ENCODE peak calls at places on chromosomes 11 and 22, in eight cellular contexts. One of them, this sample, is unnamed.

GRCh38 chr11:118343981-118344521 is at the start of gene CD3G:
- DNase-seq in hepatocyte: no peak
- DNase-seq in CD8-positive, alpha-beta T cell: peak
- DNase-seq in AG04450: no peak
- DNase-seq in brain microvascular endothelial cell: no peak
- DNase-seq in fibroblast of lung: no peak
- DNase-seq in neural progenitor cell: no peak
- DNase-seq in left ventricle myocardium inferior: no peak
- DNase-seq in this sample: no peak

GRCh38 chr22:23773247-23774113 is 831 bp downstream of the MMP11 start:
- DNase-seq in hepatocyte: peak
- DNase-seq in CD8-positive, alpha-beta T cell: no peak
- DNase-seq in AG04450: no peak
- DNase-seq in brain microvascular endothelial cell: no peak
- DNase-seq in fibroblast of lung: no peak
- DNase-seq in neural progenitor cell: no peak
- DNase-seq in left ventricle myocardium inferior: peak
- DNase-seq in this sample: no peak

GRCh38 chr11:61959026-61959608 is 8.3 kb downstream of the FTH1 start:
- DNase-seq in hepatocyte: no peak
- DNase-seq in CD8-positive, alpha-beta T cell: no peak
- DNase-seq in AG04450: no peak
- DNase-seq in brain microvascular endothelial cell: no peak
- DNase-seq in fibroblast of lung: no peak
- DNase-seq in neural progenitor cell: no peak
- DNase-seq in left ventricle myocardium inferior: no peak
- DNase-seq in this sample: no peak

GRCh38 chr11:134037093-134037908 is 31.6 kb upstream of the JAM3 start:
- DNase-seq in hepatocyte: peak
- DNase-seq in CD8-positive, alpha-beta T cell: peak
- DNase-seq in AG04450: peak
- DNase-seq in brain microvascular endothelial cell: peak
- DNase-seq in fibroblast of lung: peak
- DNase-seq in neural progenitor cell: peak
- DNase-seq in left ventricle myocardium inferior: peak
- DNase-seq in this sample: no peak

GRCh38 chr11:10657308-10658271 is 36.0 kb downstream of the IRAG1 start:
- DNase-seq in hepatocyte: peak
- DNase-seq in CD8-positive, alpha-beta T cell: no peak
- DNase-seq in AG04450: peak
- DNase-seq in brain microvascular endothelial cell: peak
- DNase-seq in fibroblast of lung: peak
- DNase-seq in neural progenitor cell: no peak
- DNase-seq in left ventricle myocardium inferior: no peak
- DNase-seq in this sample: no peak

GRCh38 chr11:1122356-1123002 is 35.3 kb upstream of the MUC5AC start:
- DNase-seq in hepatocyte: no peak
- DNase-seq in CD8-positive, alpha-beta T cell: no peak
- DNase-seq in AG04450: no peak
- DNase-seq in brain microvascular endothelial cell: no peak
- DNase-seq in fibroblast of lung: no peak
- DNase-seq in neural progenitor cell: no peak
- DNase-seq in left ventricle myocardium inferior: no peak
- DNase-seq in this sample: no peak

GRCh38 chr22:23563111-23563510 is 17.0 kb downstream of the IGLL1 start:
- DNase-seq in hepatocyte: no peak
- DNase-seq in CD8-positive, alpha-beta T cell: no peak
- DNase-seq in AG04450: no peak
- DNase-seq in brain microvascular endothelial cell: no peak
- DNase-seq in fibroblast of lung: no peak
- DNase-seq in neural progenitor cell: no peak
- DNase-seq in left ventricle myocardium inferior: no peak
- DNase-seq in this sample: no peak

GRCh38 chr22:23293720-23294119 is 113.4 kb downstream of the BCR start:
- DNase-seq in hepatocyte: no peak
- DNase-seq in CD8-positive, alpha-beta T cell: no peak
- DNase-seq in AG04450: no peak
- DNase-seq in brain microvascular endothelial cell: no peak
- DNase-seq in fibroblast of lung: no peak
- DNase-seq in neural progenitor cell: no peak
- DNase-seq in left ventricle myocardium inferior: no peak
- DNase-seq in this sample: no peak

GRCh38 chr11:66184728-66185127 is 83.7 kb upstream of the RAB1B start:
- DNase-seq in hepatocyte: no peak
- DNase-seq in CD8-positive, alpha-beta T cell: no peak
- DNase-seq in AG04450: no peak
- DNase-seq in brain microvascular endothelial cell: no peak
- DNase-seq in fibroblast of lung: no peak
- DNase-seq in neural progenitor cell: no peak
- DNase-seq in left ventricle myocardium inferior: no peak
- DNase-seq in this sample: no peak

GRCh38 chr11:106594751-106595351 is 423.4 kb downstream of the GUCY1A2 start:
- DNase-seq in hepatocyte: no peak
- DNase-seq in CD8-positive, alpha-beta T cell: no peak
- DNase-seq in AG04450: no peak
- DNase-seq in brain microvascular endothelial cell: no peak
- DNase-seq in fibroblast of lung: peak
- DNase-seq in neural progenitor cell: no peak
- DNase-seq in left ventricle myocardium inferior: no peak
- DNase-seq in this sample: peak

GRCh38 chr22:19568337-19569311 is 44.4 kb upstream of the CLDN5 start:
- DNase-seq in hepatocyte: no peak
- DNase-seq in CD8-positive, alpha-beta T cell: no peak
- DNase-seq in AG04450: peak
- DNase-seq in brain microvascular endothelial cell: peak
- DNase-seq in fibroblast of lung: peak
- DNase-seq in neural progenitor cell: no peak
- DNase-seq in left ventricle myocardium inferior: no peak
- DNase-seq in this sample: no peak

GRCh38 chr11:1353383-1354124 is 36.2 kb upstream of the BRSK2 start:
- DNase-seq in hepatocyte: no peak
- DNase-seq in CD8-positive, alpha-beta T cell: no peak
- DNase-seq in AG04450: no peak
- DNase-seq in brain microvascular endothelial cell: no peak
- DNase-seq in fibroblast of lung: no peak
- DNase-seq in neural progenitor cell: peak
- DNase-seq in left ventricle myocardium inferior: no peak
- DNase-seq in this sample: no peak

GRCh38 chr22:39301926-39302325 is 17.5 kb downstream of the RPL3 start:
- DNase-seq in hepatocyte: no peak
- DNase-seq in CD8-positive, alpha-beta T cell: no peak
- DNase-seq in AG04450: no peak
- DNase-seq in brain microvascular endothelial cell: no peak
- DNase-seq in fibroblast of lung: no peak
- DNase-seq in neural progenitor cell: no peak
- DNase-seq in left ventricle myocardium inferior: no peak
- DNase-seq in this sample: no peak

GRCh38 chr22:32334640-32335365 is 22.9 kb upstream of the RFPL3 start:
- DNase-seq in hepatocyte: no peak
- DNase-seq in CD8-positive, alpha-beta T cell: no peak
- DNase-seq in AG04450: no peak
- DNase-seq in brain microvascular endothelial cell: no peak
- DNase-seq in fibroblast of lung: peak
- DNase-seq in neural progenitor cell: no peak
- DNase-seq in left ventricle myocardium inferior: no peak
- DNase-seq in this sample: no peak

GRCh38 chr11:76699461-76700091 is 29.0 kb upstream of the LRRC32 start:
- DNase-seq in hepatocyte: no peak
- DNase-seq in CD8-positive, alpha-beta T cell: no peak
- DNase-seq in AG04450: no peak
- DNase-seq in brain microvascular endothelial cell: no peak
- DNase-seq in fibroblast of lung: peak
- DNase-seq in neural progenitor cell: no peak
- DNase-seq in left ventricle myocardium inferior: no peak
- DNase-seq in this sample: no peak

GRCh38 chr22:24813861-24814770 is 8.1 kb downstream of the SGSM1 start:
- DNase-seq in hepatocyte: no peak
- DNase-seq in CD8-positive, alpha-beta T cell: no peak
- DNase-seq in AG04450: no peak
- DNase-seq in brain microvascular endothelial cell: no peak
- DNase-seq in fibroblast of lung: no peak
- DNase-seq in neural progenitor cell: no peak
- DNase-seq in left ventricle myocardium inferior: no peak
- DNase-seq in this sample: no peak

GRCh38 chr11:65121447-65121864 is 478 bp downstream of the FAU start:
- DNase-seq in hepatocyte: peak
- DNase-seq in CD8-positive, alpha-beta T cell: no peak
- DNase-seq in AG04450: no peak
- DNase-seq in brain microvascular endothelial cell: no peak
- DNase-seq in fibroblast of lung: no peak
- DNase-seq in neural progenitor cell: peak
- DNase-seq in left ventricle myocardium inferior: peak
- DNase-seq in this sample: no peak

DNA sequence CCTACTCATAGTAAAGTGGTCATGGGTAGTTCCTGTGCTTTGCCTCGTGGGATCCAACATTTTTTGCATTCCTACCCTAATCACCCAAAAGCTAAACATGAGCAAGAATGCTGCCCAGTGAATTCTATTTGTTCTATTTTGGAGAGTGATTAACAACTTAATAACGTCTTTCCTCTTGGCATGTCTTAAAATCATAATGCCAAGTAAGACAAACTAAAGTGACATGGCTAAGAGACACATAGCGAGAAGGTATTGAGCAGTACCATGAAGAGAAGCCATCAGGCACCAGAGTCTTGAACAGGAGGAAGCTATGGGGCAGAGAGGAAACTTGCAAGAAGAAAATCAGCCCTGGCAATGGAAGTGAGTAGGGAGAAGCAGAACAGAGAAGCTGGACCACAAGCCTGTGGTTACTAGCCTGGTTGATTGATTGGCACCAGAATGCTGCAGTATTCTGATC is 32.0 kb downstream of the EXPH5 start:
- DNase-seq in hepatocyte: no peak
- DNase-seq in CD8-positive, alpha-beta T cell: no peak
- DNase-seq in AG04450: no peak
- DNase-seq in brain microvascular endothelial cell: peak
- DNase-seq in fibroblast of lung: peak
- DNase-seq in neural progenitor cell: no peak
- DNase-seq in left ventricle myocardium inferior: no peak
- DNase-seq in this sample: no peak
- H3K27ac ChIP-seq in hepatocyte: no peak
- H3K27ac ChIP-seq in CD8-positive, alpha-beta T cell: no peak
- H3K27ac ChIP-seq in AG04450: no peak
- H3K27ac ChIP-seq in brain microvascular endothelial cell: no peak
- H3K27ac ChIP-seq in fibroblast of lung: peak
- H3K27ac ChIP-seq in neural progenitor cell: no peak
- H3K27ac ChIP-seq in left ventricle myocardium inferior: no peak
- H3K27ac ChIP-seq in this sample: no peak

GRCh38 chr11:68934321-68934645 is 30.6 kb downstream of the IGHMBP2 start:
- DNase-seq in hepatocyte: no peak
- DNase-seq in CD8-positive, alpha-beta T cell: no peak
- DNase-seq in AG04450: no peak
- DNase-seq in brain microvascular endothelial cell: no peak
- DNase-seq in fibroblast of lung: no peak
- DNase-seq in neural progenitor cell: no peak
- DNase-seq in left ventricle myocardium inferior: no peak
- DNase-seq in this sample: no peak
- H3K27ac ChIP-seq in hepatocyte: no peak
- H3K27ac ChIP-seq in CD8-positive, alpha-beta T cell: no peak
- H3K27ac ChIP-seq in AG04450: no peak
- H3K27ac ChIP-seq in brain microvascular endothelial cell: no peak
- H3K27ac ChIP-seq in fibroblast of lung: no peak
- H3K27ac ChIP-seq in neural progenitor cell: no peak
- H3K27ac ChIP-seq in left ventricle myocardium inferior: no peak
- H3K27ac ChIP-seq in this sample: no peak

GRCh38 chr11:78910322-78910721 is 335.7 kb upstream of the NARS2 start:
- DNase-seq in hepatocyte: no peak
- DNase-seq in CD8-positive, alpha-beta T cell: no peak
- DNase-seq in AG04450: no peak
- DNase-seq in brain microvascular endothelial cell: no peak
- DNase-seq in fibroblast of lung: no peak
- DNase-seq in neural progenitor cell: no peak
- DNase-seq in left ventricle myocardium inferior: no peak
- DNase-seq in this sample: no peak
- H3K27ac ChIP-seq in hepatocyte: no peak
- H3K27ac ChIP-seq in CD8-positive, alpha-beta T cell: no peak
- H3K27ac ChIP-seq in AG04450: no peak
- H3K27ac ChIP-seq in brain microvascular endothelial cell: no peak
- H3K27ac ChIP-seq in fibroblast of lung: no peak
- H3K27ac ChIP-seq in neural progenitor cell: no peak
- H3K27ac ChIP-seq in left ventricle myocardium inferior: no peak
- H3K27ac ChIP-seq in this sample: no peak

GRCh38 chr11:68370211-68371111 is 58.1 kb downstream of the LRP5 start:
- DNase-seq in hepatocyte: no peak
- DNase-seq in CD8-positive, alpha-beta T cell: no peak
- DNase-seq in AG04450: no peak
- DNase-seq in brain microvascular endothelial cell: peak
- DNase-seq in fibroblast of lung: peak
- DNase-seq in neural progenitor cell: no peak
- DNase-seq in left ventricle myocardium inferior: peak
- DNase-seq in this sample: no peak

GRCh38 chr11:68372114-68372513 is 59.7 kb downstream of the LRP5 start:
- DNase-seq in hepatocyte: no peak
- DNase-seq in CD8-positive, alpha-beta T cell: no peak
- DNase-seq in AG04450: no peak
- DNase-seq in brain microvascular endothelial cell: no peak
- DNase-seq in fibroblast of lung: no peak
- DNase-seq in neural progenitor cell: no peak
- DNase-seq in left ventricle myocardium inferior: no peak
- DNase-seq in this sample: no peak

GRCh38 chr11:68369756-68370155 is 57.4 kb downstream of the LRP5 start:
- DNase-seq in hepatocyte: no peak
- DNase-seq in CD8-positive, alpha-beta T cell: no peak
- DNase-seq in AG04450: no peak
- DNase-seq in brain microvascular endothelial cell: no peak
- DNase-seq in fibroblast of lung: no peak
- DNase-seq in neural progenitor cell: no peak
- DNase-seq in left ventricle myocardium inferior: no peak
- DNase-seq in this sample: no peak

GRCh38 chr11:68372625-68373024 is 60.2 kb downstream of the LRP5 start:
- DNase-seq in hepatocyte: peak
- DNase-seq in CD8-positive, alpha-beta T cell: no peak
- DNase-seq in AG04450: no peak
- DNase-seq in brain microvascular endothelial cell: no peak
- DNase-seq in fibroblast of lung: no peak
- DNase-seq in neural progenitor cell: no peak
- DNase-seq in left ventricle myocardium inferior: no peak
- DNase-seq in this sample: no peak

DNA sequence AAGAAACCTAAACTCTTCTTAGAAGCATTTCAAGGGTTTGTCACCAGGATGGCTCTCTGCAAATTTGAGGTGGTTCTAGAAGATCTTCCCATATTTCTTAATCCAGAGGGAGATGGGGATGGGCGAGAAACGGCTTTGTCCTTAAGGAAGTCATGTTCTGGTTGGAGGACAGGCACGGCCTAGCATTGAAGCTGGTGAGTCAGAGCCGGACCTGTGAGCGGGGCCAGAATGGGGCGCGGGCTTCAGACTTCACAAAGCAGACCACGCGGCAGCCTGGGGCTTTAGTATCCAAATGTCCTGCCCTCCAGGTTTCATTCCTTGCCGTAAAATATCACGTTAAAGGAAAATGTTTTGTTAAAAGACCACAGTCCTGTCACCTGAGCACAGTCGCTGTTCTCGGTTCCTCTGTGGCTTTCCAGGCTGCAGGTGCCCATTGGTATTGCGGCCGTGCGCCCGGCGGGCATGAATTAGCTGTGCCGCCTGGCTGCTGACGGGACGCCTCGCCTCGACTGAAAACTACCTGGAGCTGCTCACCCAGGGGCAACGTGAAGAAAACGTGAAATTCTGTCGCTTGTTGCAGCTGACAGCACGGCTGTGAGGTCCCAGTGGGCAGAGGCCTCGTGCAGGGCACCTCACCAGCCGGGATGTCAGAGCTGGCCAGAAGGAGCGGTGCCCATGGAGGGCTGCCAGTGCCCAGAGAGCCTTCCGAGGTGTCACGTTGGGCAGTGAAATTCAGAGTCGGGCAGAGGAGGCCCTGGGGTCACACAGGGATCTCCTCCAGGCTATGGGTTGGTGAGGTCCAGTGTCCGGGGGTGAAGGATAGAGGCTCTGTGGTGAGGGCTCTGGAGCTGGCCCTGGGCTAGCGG is 59.0 kb downstream of the LRP5 start:
- DNase-seq in hepatocyte: peak
- DNase-seq in CD8-positive, alpha-beta T cell: no peak
- DNase-seq in AG04450: no peak
- DNase-seq in brain microvascular endothelial cell: peak
- DNase-seq in fibroblast of lung: peak
- DNase-seq in neural progenitor cell: no peak
- DNase-seq in left ventricle myocardium inferior: peak
- DNase-seq in this sample: no peak
- H3K27ac ChIP-seq in hepatocyte: peak
- H3K27ac ChIP-seq in CD8-positive, alpha-beta T cell: no peak
- H3K27ac ChIP-seq in AG04450: no peak
- H3K27ac ChIP-seq in brain microvascular endothelial cell: peak
- H3K27ac ChIP-seq in fibroblast of lung: no peak
- H3K27ac ChIP-seq in neural progenitor cell: no peak
- H3K27ac ChIP-seq in left ventricle myocardium inferior: peak
- H3K27ac ChIP-seq in this sample: no peak

This sample was measured in iPS DF 6.9.